ENCODE peak calls at places on chromosome 10, in nine cellular contexts. D, W, P, K, H, Q, I, Z and V are unnamed samples.

GRCh38 chr10:24603333-24603732 is 120.4 kb downstream of the ARHGAP21 start:
- DNase-seq in D (no peak), W (no peak), P (no peak), K (no peak), H (no peak), Q (no peak), I (no peak), Z (no peak), V (no peak)

GRCh38 chr10:5547934-5548660 is 23.3 kb downstream of the CALML3 start:
- DNase-seq in D (no peak), W (peak), P (no peak), K (peak), H (no peak), Q (peak), I (no peak), Z (no peak), V (no peak)

GRCh38 chr10:116909307-116909706 is 60.0 kb downstream of the ENO4 start:
- DNase-seq in D (no peak), W (no peak), P (no peak), K (no peak), H (no peak), Q (no peak), I (no peak), Z (no peak), V (no peak)

GRCh38 chr10:508726-509125 is 180.7 kb downstream of the DIP2C start:
- DNase-seq in D (no peak), W (no peak), P (no peak), K (no peak), H (no peak), Q (no peak), I (no peak), Z (no peak), V (no peak)

GRCh38 chr10:49351669-49352068 is 44.2 kb downstream of the DRGX start:
- DNase-seq in D (no peak), W (no peak), P (no peak), K (no peak), H (no peak), Q (no peak), I (no peak), Z (no peak), V (no peak)

GRCh38 chr10:11869743-11870460 is 46.7 kb downstream of the PROSER2 start:
- DNase-seq in D (peak), W (no peak), P (no peak), K (no peak), H (peak), Q (no peak), I (no peak), Z (no peak), V (no peak)

GRCh38 chr10:34585422-34586115 is 229.5 kb downstream of the PARD3 start:
- DNase-seq in D (no peak), W (no peak), P (no peak), K (no peak), H (no peak), Q (no peak), I (no peak), Z (no peak), V (no peak)

GRCh38 chr10:23375366-23375765 is 30.8 kb upstream of the C10orf67 start:
- DNase-seq in D (no peak), W (no peak), P (no peak), K (no peak), H (no peak), Q (no peak), I (no peak), Z (no peak), V (no peak)

GRCh38 chr10:93573051-93573909 is 6.8 kb downstream of the FFAR4 start:
- DNase-seq in D (no peak), W (no peak), P (no peak), K (no peak), H (no peak), Q (no peak), I (no peak), Z (no peak), V (peak)

GRCh38 chr10:93379366-93380042 is 102.6 kb downstream of the MYOF start:
- DNase-seq in D (no peak), W (no peak), P (no peak), K (no peak), H (no peak), Q (no peak), I (no peak), Z (no peak), V (no peak)

GRCh38 chr10:13857465-13857864 is 270.7 kb downstream of the PRPF18 start:
- DNase-seq in D (no peak), W (no peak), P (no peak), K (no peak), H (no peak), Q (no peak), I (no peak), Z (no peak), V (no peak)

GRCh38 chr10:34323197-34323596 is 491.9 kb downstream of the PARD3 start:
- DNase-seq in D (no peak), W (no peak), P (no peak), K (no peak), H (no peak), Q (no peak), I (no peak), Z (no peak), V (no peak)

GRCh38 chr10:98481418-98481945 is 34.7 kb upstream of the HPS1 start:
- DNase-seq in D (no peak), W (no peak), P (no peak), K (no peak), H (no peak), Q (no peak), I (no peak), Z (no peak), V (no peak)

GRCh38 chr10:127349737-127350136 is 153.3 kb upstream of the INSYN2A start:
- DNase-seq in D (no peak), W (no peak), P (no peak), K (no peak), H (no peak), Q (no peak), I (no peak), Z (no peak), V (no peak)

GRCh38 chr10:132368881-132369635 is 27.9 kb upstream of the PWWP2B start:
- DNase-seq in D (no peak), W (no peak), P (no peak), K (no peak), H (no peak), Q (no peak), I (no peak), Z (no peak), V (no peak)

GRCh38 chr10:90675621-90676020 is 182.2 kb downstream of the HTR7 start:
- DNase-seq in D (no peak), W (no peak), P (no peak), K (no peak), H (no peak), Q (no peak), I (no peak), Z (no peak), V (no peak)

GRCh38 chr10:75408911-75409885 is 7.6 kb upstream of the ZNF503 start:
- DNase-seq in D (peak), W (no peak), P (no peak), K (peak), H (peak), Q (no peak), I (peak), Z (no peak), V (peak)

GRCh38 chr10:72068126-72068765 is 20.1 kb downstream of the SPOCK2 start:
- DNase-seq in D (no peak), W (no peak), P (no peak), K (no peak), H (no peak), Q (no peak), I (no peak), Z (no peak), V (no peak)

GRCh38 chr10:131579251-131580071 is 267.9 kb upstream of the TCERG1L start:
- DNase-seq in D (no peak), W (no peak), P (no peak), K (no peak), H (no peak), Q (no peak), I (no peak), Z (no peak), V (no peak)

GRCh38 chr10:131022369-131022768 is 289.2 kb downstream of the TCERG1L start:
- DNase-seq in D (no peak), W (no peak), P (no peak), K (no peak), H (no peak), Q (no peak), I (no peak), Z (no peak), V (no peak)

GRCh38 chr10:126914561-126914960 is 9.3 kb downstream of the DOCK1 start:
- DNase-seq in D (no peak), W (no peak), P (no peak), K (no peak), H (no peak), Q (no peak), I (no peak), Z (no peak), V (no peak)

DNA sequence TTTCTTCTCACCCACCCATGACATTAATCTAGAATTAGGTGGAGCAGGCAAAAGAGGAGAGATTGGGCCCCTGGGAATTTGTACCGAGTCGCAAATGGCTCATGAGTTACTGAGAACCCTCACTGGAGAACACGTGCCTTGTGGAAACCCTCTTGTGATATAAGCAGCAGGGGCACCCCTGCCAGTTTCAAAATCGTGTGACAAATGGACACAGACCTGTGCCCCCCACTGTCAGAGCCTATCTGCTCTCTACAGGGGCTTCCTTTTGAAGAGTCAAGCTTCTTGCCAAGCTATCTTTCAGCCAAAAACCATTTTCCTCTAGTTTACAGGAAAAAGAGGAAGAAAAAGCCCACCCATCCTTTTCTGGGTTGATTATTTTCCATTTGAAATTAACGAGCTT is 64.1 kb upstream of the MPP7 start:
- DNase-seq in D (no peak), W (no peak), P (no peak), K (no peak), H (no peak), Q (no peak), I (no peak), Z (no peak), V (no peak)
- H3K4me3 ChIP-seq in D (no peak), W (no peak), P (no peak), K (no peak), H (no peak), Q (no peak), I (no peak), Z (no peak), V (no peak)

GRCh38 chr10:7608001-7608400 is 58.8 kb downstream of the ITIH5 start:
- DNase-seq in D (no peak), W (no peak), P (no peak), K (no peak), H (no peak), Q (no peak), I (no peak), Z (no peak), V (no peak)
- TF ChIP-seq CTCF in D (no peak), W (no peak), P (no peak), K (no peak), H (no peak), Q (no peak), I (no peak), Z (no peak), V (no peak)

GRCh38 chr10:103829838-103830465 is 25.4 kb downstream of the SH3PXD2A start:
- DNase-seq in D (no peak), W (no peak), P (no peak), K (no peak), H (no peak), Q (no peak), I (no peak), Z (no peak), V (no peak)
- TF ChIP-seq REST in D (no peak), W (no peak), P (no peak), K (no peak), H (no peak), Q (no peak), I (no peak), Z (no peak), V (no peak)

GRCh38 chr10:101285093-101285463 is 55.8 kb upstream of the LBX1 start:
- DNase-seq in D (no peak), W (no peak), P (no peak), K (no peak), H (no peak), Q (no peak), I (no peak), Z (no peak), V (no peak)
- H3K4me3 ChIP-seq in D (no peak), W (no peak), P (no peak), K (no peak), H (peak), Q (no peak), I (no peak), Z (no peak), V (no peak)

GRCh38 chr10:69958232-69958902 is 94.3 kb upstream of the MACROH2A2 start:
- DNase-seq in D (peak), W (peak), P (peak), K (peak), H (peak), Q (peak), I (peak), Z (no peak), V (peak)
- TF ChIP-seq CTCF in D (peak), W (peak), P (peak), K (peak), H (peak), Q (peak), I (peak), Z (peak), V (peak)

DNA sequence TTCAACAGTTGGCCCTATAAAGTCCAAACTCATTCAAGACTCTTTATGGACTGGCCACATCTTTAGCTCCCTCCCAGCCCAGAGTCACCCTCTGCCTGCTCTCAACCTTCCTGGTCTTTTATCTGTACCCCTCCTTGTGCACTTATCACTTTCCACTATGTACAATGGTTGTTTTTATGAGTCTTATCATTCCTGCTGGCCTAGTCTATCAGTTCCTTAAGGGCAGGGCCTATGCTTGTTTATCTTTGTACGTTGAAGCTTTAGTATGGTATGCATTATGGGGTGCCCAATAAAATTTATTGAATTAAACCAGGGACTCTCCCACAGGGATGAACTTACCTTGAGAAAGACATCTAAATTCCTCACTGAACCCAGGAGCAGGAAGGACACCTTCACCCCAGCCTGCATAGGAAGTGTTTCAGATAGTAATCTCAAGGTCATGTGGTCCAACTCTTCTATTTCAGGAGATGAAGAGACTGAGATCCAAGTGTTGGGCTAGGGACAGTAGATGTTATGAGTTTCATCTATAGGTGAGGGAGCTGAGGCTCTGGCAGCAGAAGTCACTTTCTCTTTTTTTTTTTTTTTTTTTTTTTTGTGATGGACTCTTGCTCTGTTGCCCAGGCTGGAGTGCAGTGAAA is 13.3 kb upstream of the PDCD4 start:
- DNase-seq in D (no peak), W (no peak), P (no peak), K (no peak), H (no peak), Q (no peak), I (peak), Z (no peak), V (no peak)
- TF ChIP-seq REST in D (no peak), W (no peak), P (no peak), K (no peak), H (no peak), Q (no peak), I (no peak), Z (no peak), V (no peak)

GRCh38 chr10:17292375-17292774 is 64.3 kb downstream of the VIM start:
- DNase-seq in D (no peak), W (no peak), P (no peak), K (no peak), H (no peak), Q (no peak), I (no peak), Z (no peak), V (no peak)
- H3K4me3 ChIP-seq in D (no peak), W (no peak), P (no peak), K (no peak), H (no peak), Q (no peak), I (no peak), Z (no peak), V (no peak)

DNA sequence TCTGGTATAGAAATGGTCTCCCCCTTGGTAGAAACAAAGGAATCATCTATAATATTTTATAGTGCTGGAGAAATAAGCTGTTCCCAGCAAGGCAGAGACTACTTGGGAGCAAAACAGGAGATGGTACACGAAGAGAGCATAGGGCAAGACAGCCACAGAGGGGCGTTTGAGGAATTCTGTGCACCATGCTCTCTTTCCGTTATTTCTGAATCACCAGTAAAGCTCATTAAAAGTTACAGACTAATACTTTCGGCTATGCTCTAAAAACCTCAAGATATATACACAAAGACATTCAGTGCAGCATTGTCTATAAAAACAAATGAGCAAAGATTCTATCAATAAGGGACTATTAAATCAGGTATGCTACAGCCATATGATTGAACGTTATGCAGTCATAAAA is 68.5 kb upstream of the FHIP2A start:
- DNase-seq in D (no peak), W (no peak), P (no peak), K (no peak), H (no peak), Q (no peak), I (no peak), Z (no peak), V (no peak)
- TF ChIP-seq CTCF in D (peak), W (no peak), P (peak), K (no peak), H (no peak), Q (no peak), I (no peak), Z (no peak), V (no peak)